ENCODE peak calls at places on chromosomes 7 and 10, in five cellular contexts. One of them, this sample, is unnamed.

GRCh38 chr7:36889182-36889581 is 164.9 kb upstream of the AOAH start:
- DNase-seq in prostate gland: no peak
- DNase-seq in endothelial cell of umbilical vein: no peak
- DNase-seq in stomach: no peak
- DNase-seq in transverse colon: no peak
- DNase-seq in this sample: no peak

GRCh38 chr7:34036069-34036920 is 131.0 kb downstream of the BMPER start:
- DNase-seq in endothelial cell of umbilical vein: peak
- DNase-seq in stomach: peak
- DNase-seq in prostate gland: no peak
- DNase-seq in transverse colon: peak
- DNase-seq in this sample: no peak

GRCh38 chr7:80883188-80884025 is 35.4 kb downstream of the SEMA3C start:
- DNase-seq in endothelial cell of umbilical vein: peak
- DNase-seq in stomach: no peak
- DNase-seq in prostate gland: peak
- DNase-seq in transverse colon: no peak
- DNase-seq in this sample: no peak

GRCh38 chr10:964321-964987 is 23.8 kb upstream of the GTPBP4 start:
- DNase-seq in prostate gland: no peak
- DNase-seq in transverse colon: no peak
- DNase-seq in stomach: no peak
- DNase-seq in endothelial cell of umbilical vein: no peak
- DNase-seq in this sample: no peak

GRCh38 chr7:133703547-133703946 is 423.6 kb upstream of the LRGUK start:
- DNase-seq in transverse colon: no peak
- DNase-seq in stomach: no peak
- DNase-seq in prostate gland: no peak
- DNase-seq in endothelial cell of umbilical vein: no peak
- DNase-seq in this sample: no peak

GRCh38 chr10:3976718-3977117 is 191.7 kb upstream of the KLF6 start:
- DNase-seq in prostate gland: no peak
- DNase-seq in stomach: no peak
- DNase-seq in transverse colon: no peak
- DNase-seq in endothelial cell of umbilical vein: no peak
- DNase-seq in this sample: no peak

GRCh38 chr7:133199831-133200230 is 53.0 kb upstream of the EXOC4 start:
- DNase-seq in stomach: no peak
- DNase-seq in transverse colon: no peak
- DNase-seq in endothelial cell of umbilical vein: no peak
- DNase-seq in prostate gland: no peak
- DNase-seq in this sample: no peak

GRCh38 chr10:43249962-43250624 is 16.8 kb downstream of the RASGEF1A start:
- DNase-seq in stomach: peak
- DNase-seq in endothelial cell of umbilical vein: no peak
- DNase-seq in prostate gland: no peak
- DNase-seq in transverse colon: no peak
- DNase-seq in this sample: no peak

GRCh38 chr7:99385564-99385963 is 11.0 kb downstream of the ARPC1B start:
- DNase-seq in stomach: no peak
- DNase-seq in prostate gland: no peak
- DNase-seq in endothelial cell of umbilical vein: no peak
- DNase-seq in transverse colon: no peak
- DNase-seq in this sample: no peak

GRCh38 chr10:13448216-13448615 is 80.6 kb downstream of the BEND7 start:
- DNase-seq in endothelial cell of umbilical vein: no peak
- DNase-seq in transverse colon: no peak
- DNase-seq in stomach: no peak
- DNase-seq in prostate gland: no peak
- DNase-seq in this sample: no peak

GRCh38 chr7:22821702-22822485 is 755 bp downstream of the TOMM7 start:
- DNase-seq in endothelial cell of umbilical vein: peak
- DNase-seq in transverse colon: no peak
- DNase-seq in prostate gland: no peak
- DNase-seq in stomach: no peak
- DNase-seq in this sample: no peak

GRCh38 chr7:70545214-70545613 is 586.7 kb upstream of the GALNT17 start:
- DNase-seq in stomach: no peak
- DNase-seq in prostate gland: no peak
- DNase-seq in transverse colon: no peak
- DNase-seq in endothelial cell of umbilical vein: no peak
- DNase-seq in this sample: no peak

GRCh38 chr10:4453276-4453675 is 372.7 kb upstream of the AKR1E2 start:
- DNase-seq in stomach: no peak
- DNase-seq in endothelial cell of umbilical vein: no peak
- DNase-seq in transverse colon: no peak
- DNase-seq in prostate gland: no peak
- DNase-seq in this sample: no peak

GRCh38 chr10:97708976-97709745 is 4.4 kb upstream of the MARVELD1 start:
- DNase-seq in stomach: peak
- DNase-seq in prostate gland: peak
- DNase-seq in endothelial cell of umbilical vein: peak
- DNase-seq in transverse colon: peak
- DNase-seq in this sample: no peak

GRCh38 chr7:27184342-27185012 is 555 bp downstream of the HOXA11 start:
- DNase-seq in stomach: peak
- DNase-seq in transverse colon: peak
- DNase-seq in prostate gland: peak
- DNase-seq in endothelial cell of umbilical vein: peak
- DNase-seq in this sample: no peak

DNA sequence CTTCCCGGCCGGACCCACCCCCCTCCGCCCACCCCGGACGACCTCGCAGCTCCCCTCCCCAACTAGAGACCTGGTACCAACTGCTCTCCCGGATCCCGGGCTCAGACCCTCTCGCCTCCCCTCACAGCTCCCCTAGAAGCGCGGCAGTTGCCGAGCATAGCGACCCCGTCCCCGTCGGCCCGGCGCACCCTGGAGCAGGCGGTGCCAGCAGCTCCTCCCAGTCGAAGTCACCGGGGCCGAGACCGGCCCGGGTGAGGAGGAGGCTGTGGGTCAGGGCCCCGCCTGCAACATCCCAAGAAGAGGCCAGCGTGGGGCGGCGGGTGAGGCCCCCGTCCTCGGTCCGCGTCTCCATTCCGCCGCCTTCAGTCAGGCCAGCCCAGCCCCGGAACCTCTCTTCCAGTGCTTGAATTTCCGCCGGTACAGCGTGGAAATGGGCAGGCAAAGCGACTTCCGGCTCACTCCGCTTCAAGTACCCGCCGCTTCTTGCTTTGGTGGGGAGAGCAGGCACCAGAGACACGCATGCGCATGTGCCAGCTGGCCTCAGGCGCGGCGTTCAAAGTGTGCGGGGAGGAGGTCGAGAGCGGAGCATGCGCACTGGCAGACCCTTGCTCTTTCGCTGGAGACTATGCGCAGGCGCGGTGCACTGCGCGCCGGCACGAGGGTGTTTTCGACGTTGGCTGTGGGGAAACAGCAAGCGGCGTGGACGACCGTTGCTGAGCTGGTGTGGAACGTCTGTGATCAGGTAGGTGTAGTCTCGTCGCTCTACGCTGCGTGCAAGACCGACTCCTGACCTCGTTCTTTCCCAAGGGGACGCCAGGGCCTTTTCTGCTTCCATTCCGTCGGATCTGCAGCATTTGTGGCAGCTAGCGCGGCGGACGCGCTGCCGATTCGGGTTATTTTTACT is at the start of gene C10orf88:
- DNase-seq in stomach: peak
- DNase-seq in prostate gland: peak
- DNase-seq in endothelial cell of umbilical vein: peak
- DNase-seq in transverse colon: peak
- DNase-seq in this sample: peak
- TF ChIP-seq POLR2A in stomach: peak
- TF ChIP-seq POLR2A in prostate gland: peak
- TF ChIP-seq POLR2A in endothelial cell of umbilical vein: peak
- TF ChIP-seq POLR2A in transverse colon: peak
- TF ChIP-seq POLR2A in this sample: peak

DNA sequence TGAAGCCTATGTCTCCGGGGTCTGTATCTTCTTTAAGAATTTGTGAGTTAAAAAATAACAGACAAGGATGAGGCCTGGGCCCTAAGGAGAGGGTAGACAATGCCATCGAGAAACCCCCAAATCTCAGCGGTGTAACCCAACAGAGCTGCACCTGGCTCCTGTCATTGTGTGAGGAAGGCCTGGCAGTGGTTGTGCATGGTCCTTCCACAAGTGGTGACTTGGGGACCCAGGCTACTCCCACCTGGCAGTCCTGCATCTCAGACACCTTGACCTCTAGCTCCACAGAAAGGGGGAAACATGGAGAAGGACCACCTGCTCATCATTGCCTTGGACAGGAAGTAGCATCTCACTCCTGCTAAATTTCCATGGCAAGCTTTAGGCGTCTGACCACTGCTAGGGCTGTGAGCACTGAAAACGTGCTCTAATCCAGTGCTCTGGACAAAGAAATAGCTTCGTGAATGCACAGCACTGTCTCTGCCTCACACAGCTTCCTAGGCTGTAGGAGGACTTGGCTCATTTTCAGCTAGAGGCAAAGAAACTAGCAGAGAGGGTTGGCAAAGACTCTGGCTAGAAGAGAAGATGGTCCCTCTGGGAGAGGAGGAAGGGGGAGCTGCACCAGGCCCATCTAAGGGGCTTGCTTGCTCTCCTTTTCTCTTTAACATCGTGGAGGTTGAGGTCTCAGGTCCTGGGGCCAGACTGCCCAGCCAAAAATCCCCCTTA is 273.9 kb upstream of the ZMIZ1 start:
- DNase-seq in prostate gland: no peak
- DNase-seq in endothelial cell of umbilical vein: no peak
- DNase-seq in transverse colon: no peak
- DNase-seq in stomach: no peak
- DNase-seq in this sample: no peak
- TF ChIP-seq POLR2AphosphoS5 in prostate gland: no peak
- TF ChIP-seq POLR2AphosphoS5 in endothelial cell of umbilical vein: no peak
- TF ChIP-seq POLR2AphosphoS5 in transverse colon: no peak
- TF ChIP-seq POLR2AphosphoS5 in stomach: no peak
- TF ChIP-seq POLR2AphosphoS5 in this sample: no peak

GRCh38 chr10:86520871-86521619 is 547 bp downstream of the WAPL start:
- DNase-seq in endothelial cell of umbilical vein: peak
- DNase-seq in stomach: peak
- DNase-seq in prostate gland: peak
- DNase-seq in transverse colon: peak
- DNase-seq in this sample: peak
- TF ChIP-seq POLR2A in endothelial cell of umbilical vein: no peak
- TF ChIP-seq POLR2A in stomach: no peak
- TF ChIP-seq POLR2A in prostate gland: no peak
- TF ChIP-seq POLR2A in transverse colon: no peak
- TF ChIP-seq POLR2A in this sample: peak

GRCh38 chr10:8055420-8056349 is 1.2 kb downstream of the GATA3 start:
- DNase-seq in transverse colon: no peak
- DNase-seq in stomach: no peak
- DNase-seq in endothelial cell of umbilical vein: no peak
- DNase-seq in prostate gland: no peak
- DNase-seq in this sample: no peak

GRCh38 chr10:8058274-8059111 is 4.0 kb downstream of the GATA3 start:
- DNase-seq in endothelial cell of umbilical vein: no peak
- DNase-seq in stomach: no peak
- DNase-seq in transverse colon: no peak
- DNase-seq in prostate gland: no peak
- DNase-seq in this sample: no peak

GRCh38 chr10:8056378-8056777 is 1.9 kb downstream of the GATA3 start:
- DNase-seq in prostate gland: no peak
- DNase-seq in endothelial cell of umbilical vein: peak
- DNase-seq in transverse colon: no peak
- DNase-seq in stomach: no peak
- DNase-seq in this sample: no peak

GRCh38 chr10:8057636-8058273 is 3.3 kb downstream of the GATA3 start:
- DNase-seq in transverse colon: no peak
- DNase-seq in prostate gland: no peak
- DNase-seq in endothelial cell of umbilical vein: peak
- DNase-seq in stomach: no peak
- DNase-seq in this sample: no peak

DNA sequence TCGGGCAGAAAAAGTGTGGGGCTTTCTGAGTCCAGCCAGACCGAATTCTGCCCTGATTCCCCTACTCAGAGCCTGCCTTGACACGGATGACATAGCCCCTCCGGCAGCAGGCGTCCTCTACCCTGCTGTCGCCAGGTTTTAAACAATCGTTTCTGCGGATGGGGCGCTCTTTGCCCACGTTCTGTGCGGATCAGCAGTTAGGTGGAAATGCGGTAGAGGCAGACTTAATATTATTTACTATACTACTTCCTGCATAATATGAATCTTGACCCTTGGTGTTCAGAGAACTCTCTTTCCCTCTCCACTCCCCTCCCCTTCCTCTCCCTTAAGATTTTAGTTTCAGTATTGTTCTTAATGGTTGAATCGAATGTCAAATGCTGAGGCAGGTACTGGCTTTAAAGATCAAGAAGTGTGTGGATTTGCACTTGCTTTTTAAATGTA is 2.4 kb downstream of the GATA3 start:
- DNase-seq in endothelial cell of umbilical vein: peak
- DNase-seq in stomach: no peak
- DNase-seq in prostate gland: no peak
- DNase-seq in transverse colon: no peak
- DNase-seq in this sample: no peak
- TF ChIP-seq POLR2AphosphoS5 in endothelial cell of umbilical vein: no peak
- TF ChIP-seq POLR2AphosphoS5 in stomach: no peak
- TF ChIP-seq POLR2AphosphoS5 in prostate gland: no peak
- TF ChIP-seq POLR2AphosphoS5 in transverse colon: no peak
- TF ChIP-seq POLR2AphosphoS5 in this sample: no peak

GRCh38 chr7:105931179-105931578 is 31.9 kb upstream of the CDHR3 start:
- DNase-seq in stomach: no peak
- DNase-seq in prostate gland: no peak
- DNase-seq in endothelial cell of umbilical vein: no peak
- DNase-seq in transverse colon: no peak
- DNase-seq in this sample: no peak

GRCh38 chr7:105920766-105921165 is 42.3 kb upstream of the CDHR3 start:
- DNase-seq in endothelial cell of umbilical vein: no peak
- DNase-seq in transverse colon: no peak
- DNase-seq in prostate gland: no peak
- DNase-seq in stomach: no peak
- DNase-seq in this sample: no peak

GRCh38 chr7:105924950-105925349 is 38.1 kb upstream of the CDHR3 start:
- DNase-seq in stomach: no peak
- DNase-seq in prostate gland: no peak
- DNase-seq in endothelial cell of umbilical vein: no peak
- DNase-seq in transverse colon: no peak
- DNase-seq in this sample: no peak

GRCh38 chr7:105926131-105926530 is 36.9 kb upstream of the CDHR3 start:
- DNase-seq in endothelial cell of umbilical vein: no peak
- DNase-seq in transverse colon: no peak
- DNase-seq in prostate gland: no peak
- DNase-seq in stomach: no peak
- DNase-seq in this sample: no peak
- TF ChIP-seq POLR2A in endothelial cell of umbilical vein: no peak
- TF ChIP-seq POLR2A in transverse colon: no peak
- TF ChIP-seq POLR2A in prostate gland: no peak
- TF ChIP-seq POLR2A in stomach: no peak
- TF ChIP-seq POLR2A in this sample: no peak